ENCODE peak calls at places on chromosomes 7 and 10, in six cellular contexts. N is central memory CD4-positive, alpha-beta T cell; T is AG04449; B is cardiac muscle cell; U is activated T-cell treated with anti-CD3 and anti-CD28 coated beads for 1 hour; W is NCI-H748 treated with DMSO at 0.1 percent for 48 hours. E is an unnamed sample.

GRCh38 chr7:94375713-94376112 is 19.0 kb upstream of the COL1A2 start:
- DNase-seq in N (no peak), T (peak), B (peak), U (no peak), W (no peak), E (no peak)

GRCh38 chr10:102269017-102269416 is 23.7 kb downstream of the GBF1 start:
- DNase-seq in N (no peak), T (no peak), B (peak), U (no peak), W (no peak), E (no peak)

GRCh38 chr7:102063736-102064135 is 222.9 kb upstream of the SH2B2 start:
- DNase-seq in N (no peak), T (no peak), B (peak), U (no peak), W (no peak), E (peak)

GRCh38 chr10:4459531-4459930 is 366.5 kb upstream of the AKR1E2 start:
- DNase-seq in N (no peak), T (no peak), B (peak), U (no peak), W (no peak), E (no peak)

GRCh38 chr10:78337646-78338391 is 304.2 kb downstream of the RPS24 start:
- DNase-seq in N (no peak), T (no peak), B (no peak), U (no peak), W (no peak), E (peak)

GRCh38 chr10:104322416-104322782 is 15.9 kb downstream of the ITPRIP start:
- DNase-seq in N (peak), T (no peak), B (no peak), U (no peak), W (no peak), E (no peak)

GRCh38 chr7:77427996-77428603 is 12.0 kb upstream of the GSAP start:
- DNase-seq in N (no peak), T (no peak), B (peak), U (no peak), W (no peak), E (no peak)

GRCh38 chr10:27072436-27073114 is 27.7 kb downstream of the ANKRD26 start:
- DNase-seq in N (no peak), T (no peak), B (no peak), U (no peak), W (no peak), E (no peak)

E was measured in stomach.